ENCODE peak calls at places on chromosomes 5 and 9, in six cellular contexts. A, P, Y, E, U and O are unnamed samples.

GRCh38 chr9:114246558-114246957 is 76.3 kb upstream of the ORM1 start:
- DNase-seq in Y (no peak), P (no peak), U (no peak), A (no peak), E (no peak), O (no peak)

GRCh38 chr5:1562599-1562998 is 38.8 kb upstream of the LPCAT1 start:
- DNase-seq in A (no peak), U (no peak), E (no peak), P (no peak), Y (no peak), O (no peak)

GRCh38 chr5:179408646-179409045 is 63.4 kb upstream of the ADAMTS2 start:
- DNase-seq in P (no peak), A (no peak), E (no peak), U (no peak), Y (no peak), O (no peak)

GRCh38 chr9:98795970-98796363 is 388 bp downstream of the ANKS6 start:
- DNase-seq in U (no peak), E (no peak), Y (no peak), A (peak; percentile 28), P (no peak), O (no peak)

GRCh38 chr9:137272241-137273094 is 5.1 kb upstream of the TOR4A start:
- DNase-seq in U (no peak), P (no peak), A (no peak), Y (no peak), E (no peak), O (no peak)

GRCh38 chr9:96020822-96021615 is 145.5 kb downstream of the ERCC6L2 start:
- DNase-seq in Y (no peak), E (peak; percentile 67), A (peak; percentile 46), U (no peak), P (no peak), O (no peak)

GRCh38 chr5:138579517-138579863 is 4.3 kb upstream of the HSPA9 start:
- DNase-seq in U (no peak), E (no peak), P (no peak), A (no peak), Y (no peak), O (no peak)

GRCh38 chr5:169242849-169243186 is 58.1 kb downstream of the SLIT3 start:
- DNase-seq in U (no peak), A (no peak), P (no peak), Y (no peak), E (no peak), O (no peak)

GRCh38 chr9:122498883-122499288 is 11.7 kb upstream of the OR1J2 start:
- DNase-seq in E (peak; percentile 39), U (peak; percentile 41), P (peak; percentile 89), Y (no peak), A (no peak), O (no peak)

GRCh38 chr9:99181621-99182020 is 40.1 kb downstream of the ALG2 start:
- DNase-seq in A (no peak), P (no peak), U (no peak), E (peak; percentile 74), Y (no peak), O (no peak)

GRCh38 chr5:112366987-112367386 is 52.1 kb downstream of the EPB41L4A start:
- DNase-seq in Y (no peak), E (no peak), A (no peak), P (peak; percentile 19), U (peak; percentile 11), O (no peak)

GRCh38 chr9:70642421-70642820 is 228.0 kb upstream of the KLF9 start:
- DNase-seq in P (no peak), U (no peak), E (no peak), A (no peak), Y (no peak), O (no peak)

GRCh38 chr5:72543365-72543764 is 36.2 kb upstream of the ZNF366 start:
- DNase-seq in Y (no peak), A (no peak), E (no peak), P (no peak), U (no peak), O (no peak)